ENCODE peak calls at places on chromosomes 6 and 20, in five cellular contexts. N is HepG2, B is H1, S is NT2/D1, Z is GM12878. Q is an unnamed sample.

GRCh38 chr6:42692151-42692911 is 30.1 kb downstream of the PRPH2 start:
- DNase-seq in S (no peak), Z (no peak), N (no peak), B (no peak), Q (no peak)

GRCh38 chr6:5159162-5159561 is 74.0 kb downstream of the PPP1R3G start:
- DNase-seq in N (no peak), B (no peak), Z (no peak), S (no peak), Q (no peak)

GRCh38 chr6:163086563-163086895 is 328.0 kb upstream of the QKI start:
- DNase-seq in S (no peak), Z (no peak), B (no peak), N (no peak), Q (no peak)

GRCh38 chr6:150146436-150146835 is 3.6 kb downstream of the PPP1R14C start:
- DNase-seq in S (no peak), B (no peak), Z (no peak), N (no peak), Q (no peak)

GRCh38 chr6:36979343-36979742 is 6.7 kb downstream of the MTCH1 start:
- DNase-seq in Z (no peak), B (no peak), N (no peak), S (no peak), Q (no peak)

GRCh38 chr20:44728835-44729342 is 13.7 kb downstream of the CCN5 start:
- DNase-seq in S (no peak), Z (no peak), N (no peak), B (no peak), Q (peak; percentile 53)

GRCh38 chr6:147726342-147726741 is 217.9 kb downstream of the SAMD5 start:
- DNase-seq in B (no peak), N (no peak), S (no peak), Z (no peak), Q (no peak)

GRCh38 chr20:19269737-19270325 is 57.4 kb downstream of the SLC24A3 start:
- DNase-seq in Z (no peak), S (no peak), N (no peak), B (no peak), Q (no peak)

GRCh38 chr6:132405143-132405915 is 4.1 kb upstream of the MOXD1 start:
- DNase-seq in Z (peak; percentile 61), N (no peak), B (no peak), S (no peak), Q (no peak)

GRCh38 chr20:47354710-47355488 is 1.6 kb downstream of the ZMYND8 start:
- DNase-seq in Z (no peak), S (no peak), N (peak; percentile 70), B (no peak), Q (no peak)

GRCh38 chr6:166760288-166760687 is 133.2 kb upstream of the RPS6KA2 start:
- DNase-seq in N (no peak), S (no peak), B (no peak), Z (no peak), Q (no peak)

GRCh38 chr6:160274846-160275510 is 16.4 kb upstream of the SLC22A2 start:
- DNase-seq in Z (no peak), N (no peak), B (no peak), S (no peak), Q (no peak)

GRCh38 chr20:36102809-36103596 is 51.5 kb upstream of the EPB41L1 start:
- DNase-seq in B (no peak), S (no peak), N (no peak), Z (no peak), Q (no peak)

GRCh38 chr6:125273965-125274364 is 27.8 kb downstream of the HDDC2 start:
- DNase-seq in B (no peak), N (no peak), S (no peak), Z (no peak), Q (no peak)

GRCh38 chr6:47655719-47656595 is 42.4 kb upstream of the ADGRF4 start:
- DNase-seq in N (no peak), Z (no peak), S (no peak), B (peak; percentile 36), Q (no peak)

GRCh38 chr6:152598421-152598820 is 38.7 kb downstream of the SYNE1 start:
- DNase-seq in S (no peak), B (no peak), N (no peak), Z (no peak), Q (no peak)

GRCh38 chr6:152600022-152600421 is 37.1 kb downstream of the SYNE1 start:
- DNase-seq in Z (no peak), B (no peak), N (no peak), S (no peak), Q (no peak)

GRCh38 chr6:152595507-152595906 is 41.7 kb downstream of the SYNE1 start:
- DNase-seq in S (no peak), B (no peak), Z (no peak), N (peak; percentile 16), Q (peak; percentile 45)

GRCh38 chr6:152596706-152597105 is 40.5 kb downstream of the SYNE1 start:
- DNase-seq in B (no peak), Z (no peak), S (no peak), N (no peak), Q (no peak)

DNA sequence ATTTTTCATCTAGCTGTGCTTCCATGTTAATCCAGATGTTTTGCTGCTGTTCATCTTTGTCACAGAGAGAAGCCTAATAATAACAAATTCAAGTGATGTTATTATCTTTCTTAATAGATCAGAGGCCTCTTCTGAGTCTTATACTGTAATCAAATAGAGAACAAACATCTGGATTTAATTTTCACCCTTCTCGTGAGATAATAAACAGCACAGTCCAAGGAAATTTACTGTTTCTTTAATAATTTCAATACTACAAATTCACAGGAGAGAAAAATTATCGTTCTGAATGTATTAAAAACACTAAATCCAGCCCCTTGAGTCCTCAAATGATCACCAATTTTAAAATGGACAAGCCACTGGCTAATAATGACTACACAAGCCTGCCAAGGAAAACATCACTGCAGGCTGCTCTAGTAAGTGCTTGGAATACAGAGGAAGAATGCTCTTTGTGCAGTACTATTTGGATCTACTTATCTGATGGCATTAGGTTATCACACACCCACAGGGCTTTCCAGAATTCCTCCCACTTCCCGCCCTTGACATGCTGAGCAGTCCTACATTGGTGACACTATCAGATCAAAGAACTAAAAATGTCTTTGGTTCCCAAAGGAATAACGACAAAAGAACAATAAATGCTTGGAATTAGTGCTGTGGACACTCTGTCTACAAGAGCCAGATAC is 38.2 kb downstream of the SYNE1 start:
- DNase-seq in Z (no peak), N (no peak), S (no peak), B (no peak), Q (no peak)
- TF ChIP-seq SUZ12 in Z (no peak), N (no peak), S (no peak), B (no peak), Q (no peak)

DNA sequence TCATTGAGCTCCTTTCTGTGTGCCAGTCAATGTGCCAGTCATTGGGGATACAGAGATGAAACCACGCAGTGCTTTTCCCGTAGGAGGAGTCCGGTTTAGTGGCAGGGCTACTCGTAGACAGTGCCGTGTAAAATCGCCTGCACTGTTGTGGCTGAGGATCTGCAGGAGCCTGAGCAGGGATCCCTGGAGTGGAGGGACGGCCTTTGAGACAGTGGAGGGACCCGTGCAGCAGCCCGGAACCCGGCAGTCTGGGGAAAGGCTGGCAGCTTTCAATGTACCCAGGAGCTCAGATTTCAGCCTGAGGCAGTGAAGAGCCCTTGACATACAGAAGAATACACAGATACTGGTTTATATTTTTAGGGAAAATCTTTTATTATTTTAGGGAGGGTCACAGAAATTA is 203.3 kb downstream of the ARID1B start:
- DNase-seq in B (no peak), N (no peak), S (no peak), Z (no peak), Q (peak; percentile 53)
- TF ChIP-seq SUZ12 in B (no peak), N (no peak), S (no peak), Z (no peak), Q (no peak)

GRCh38 chr20:53264604-53265003 is 292.4 kb downstream of the TSHZ2 start:
- DNase-seq in B (no peak), N (no peak), S (no peak), Z (no peak), Q (no peak)

GRCh38 chr20:53269380-53269779 is 297.2 kb downstream of the TSHZ2 start:
- DNase-seq in Z (no peak), S (no peak), B (no peak), N (no peak), Q (no peak)

GRCh38 chr20:53262294-53262840 is 290.2 kb downstream of the TSHZ2 start:
- DNase-seq in S (no peak), Z (no peak), N (no peak), B (no peak), Q (no peak)

GRCh38 chr20:53263554-53264438 is 291.6 kb downstream of the TSHZ2 start:
- DNase-seq in Z (no peak), N (no peak), B (no peak), S (no peak), Q (no peak)

DNA sequence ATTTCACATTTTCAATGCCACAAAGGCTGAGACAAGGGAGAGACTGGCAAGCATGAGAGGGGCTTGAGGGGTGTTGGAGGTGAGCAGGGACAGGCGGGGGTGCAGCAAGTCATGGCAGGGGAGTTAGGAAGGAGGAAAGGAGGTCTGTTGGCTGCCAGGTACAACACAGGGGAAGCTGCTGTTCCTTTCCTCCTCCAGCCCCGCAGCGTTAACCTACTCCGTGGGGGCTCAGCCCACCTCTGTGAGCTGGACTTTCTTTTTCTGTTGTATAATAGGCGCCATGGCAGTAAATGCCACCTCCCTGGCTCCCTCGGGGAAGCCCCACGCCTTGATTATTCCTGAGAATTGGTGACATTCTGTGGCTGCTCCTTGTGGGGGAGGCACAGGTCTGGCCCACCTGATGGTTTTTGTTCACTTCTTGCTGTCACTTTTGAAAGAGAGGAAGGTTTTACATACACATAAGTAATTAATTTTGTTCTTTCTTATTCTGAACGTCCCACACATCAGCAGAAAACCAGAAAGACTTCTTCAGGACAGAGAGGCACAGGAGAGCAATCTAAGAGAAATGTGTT is 293.2 kb downstream of the TSHZ2 start:
- DNase-seq in B (no peak), S (no peak), Z (no peak), N (no peak), Q (no peak)
- TF ChIP-seq SUZ12 in B (no peak), S (no peak), Z (no peak), N (no peak), Q (no peak)

DNA sequence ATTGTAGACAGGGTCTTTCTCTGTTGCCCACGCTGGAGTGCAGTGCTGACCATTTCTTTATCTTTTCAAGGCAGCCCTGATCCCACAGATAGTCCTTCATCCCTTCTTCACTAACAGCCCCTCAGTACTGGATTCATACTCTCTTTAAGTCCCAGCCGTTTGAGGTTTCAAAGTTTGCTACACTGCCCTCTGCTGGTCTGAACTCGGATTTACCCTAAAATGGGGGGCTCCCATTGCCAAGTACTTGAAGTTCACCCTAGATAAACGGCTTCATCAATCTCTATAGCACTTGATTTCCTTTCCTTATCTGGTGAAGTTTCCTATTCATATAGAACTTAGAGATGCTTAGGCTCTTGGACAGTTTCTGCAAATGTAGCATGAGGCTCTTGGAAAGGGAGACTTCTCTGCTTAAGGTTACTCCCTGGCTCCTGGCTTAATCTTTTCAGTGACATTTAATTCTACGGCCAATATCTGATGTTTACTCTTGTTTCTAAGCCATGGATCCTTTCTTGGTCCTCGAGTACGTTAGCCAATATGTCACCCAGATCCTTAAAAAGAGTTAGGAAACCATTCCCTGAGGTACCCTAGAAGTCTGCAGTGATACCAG is 21.4 kb upstream of the PREP start:
- DNase-seq in B (peak; percentile 64), Z (no peak), S (peak; percentile 62), N (peak; percentile 37), Q (peak; percentile 61)
- TF ChIP-seq SUZ12 in B (no peak), Z (no peak), S (no peak), N (no peak), Q (no peak)

DNA sequence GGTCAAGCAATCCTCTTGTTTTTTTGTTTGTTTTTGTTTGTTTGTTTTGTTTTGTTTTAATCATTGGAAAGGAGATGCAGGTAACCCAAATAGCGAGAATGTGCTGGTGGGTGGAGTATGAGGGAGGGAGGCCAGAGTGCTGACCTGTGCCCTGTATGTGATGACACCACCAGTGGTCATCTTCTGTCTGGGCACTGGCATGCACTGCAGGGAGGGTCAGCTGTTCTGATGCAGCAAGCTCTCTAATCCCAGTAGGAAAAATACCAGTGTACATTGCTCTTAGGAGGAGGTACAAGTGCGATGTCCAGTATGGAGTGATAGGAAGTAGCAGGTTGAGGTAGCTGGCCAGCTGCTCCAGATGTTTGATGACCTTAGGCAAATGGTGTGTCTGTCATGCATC is 2.9 kb upstream of the CST1 start:
- DNase-seq in Z (no peak), S (no peak), N (no peak), B (no peak), Q (no peak)
- TF ChIP-seq SUZ12 in Z (no peak), S (no peak), N (no peak), B (no peak), Q (no peak)